ENCODE peak calls at places on chromosomes 7 and 10, in ten cellular contexts. One of them, this sample, is unnamed.

GRCh38 chr10:72834183-72834825 is 59.2 kb upstream of the OIT3 start:
- DNase-seq in ovary: peak
- DNase-seq in naive B cell: peak
- DNase-seq in NCI-H2081: peak
- DNase-seq in stimulated activated CD4-positive, alpha-beta T cell treated with anti-CD3 and anti-CD28 coated beads, Interleukin-1b, Interleukin-23, amount 100 ng/mL, for 24 hours: peak
- DNase-seq in colonic mucosa: peak
- DNase-seq in NCI-H2029 treated with DMSO at 0.1 percent for 48 hours: peak
- DNase-seq in NCI-H1417: peak
- DNase-seq in Caki2: peak
- DNase-seq in IMR-90: peak
- DNase-seq in this sample: peak

GRCh38 chr10:71629131-71629530 is 90.4 kb downstream of the C10orf105 start:
- DNase-seq in ovary: no peak
- DNase-seq in NCI-H1417: no peak
- DNase-seq in NCI-H2029 treated with DMSO at 0.1 percent for 48 hours: no peak
- DNase-seq in colonic mucosa: no peak
- DNase-seq in Caki2: no peak
- DNase-seq in naive B cell: no peak
- DNase-seq in NCI-H2081: no peak
- DNase-seq in IMR-90: no peak
- DNase-seq in stimulated activated CD4-positive, alpha-beta T cell treated with anti-CD3 and anti-CD28 coated beads, Interleukin-1b, Interleukin-23, amount 100 ng/mL, for 24 hours: no peak
- DNase-seq in this sample: no peak

GRCh38 chr7:90625562-90625961 is 29.4 kb downstream of the CDK14 start:
- DNase-seq in IMR-90: peak
- DNase-seq in NCI-H2081: no peak
- DNase-seq in colonic mucosa: peak
- DNase-seq in stimulated activated CD4-positive, alpha-beta T cell treated with anti-CD3 and anti-CD28 coated beads, Interleukin-1b, Interleukin-23, amount 100 ng/mL, for 24 hours: no peak
- DNase-seq in NCI-H2029 treated with DMSO at 0.1 percent for 48 hours: peak
- DNase-seq in Caki2: peak
- DNase-seq in NCI-H1417: peak
- DNase-seq in naive B cell: no peak
- DNase-seq in ovary: peak
- DNase-seq in this sample: no peak

GRCh38 chr10:84114088-84114667 is 25.1 kb upstream of the GHITM start:
- DNase-seq in ovary: no peak
- DNase-seq in Caki2: no peak
- DNase-seq in colonic mucosa: no peak
- DNase-seq in naive B cell: no peak
- DNase-seq in NCI-H2081: no peak
- DNase-seq in NCI-H2029 treated with DMSO at 0.1 percent for 48 hours: no peak
- DNase-seq in IMR-90: no peak
- DNase-seq in stimulated activated CD4-positive, alpha-beta T cell treated with anti-CD3 and anti-CD28 coated beads, Interleukin-1b, Interleukin-23, amount 100 ng/mL, for 24 hours: no peak
- DNase-seq in NCI-H1417: no peak
- DNase-seq in this sample: no peak

GRCh38 chr7:2937701-2938513 is 93.8 kb upstream of the GNA12 start:
- DNase-seq in stimulated activated CD4-positive, alpha-beta T cell treated with anti-CD3 and anti-CD28 coated beads, Interleukin-1b, Interleukin-23, amount 100 ng/mL, for 24 hours: no peak
- DNase-seq in NCI-H2029 treated with DMSO at 0.1 percent for 48 hours: no peak
- DNase-seq in NCI-H1417: no peak
- DNase-seq in Caki2: no peak
- DNase-seq in IMR-90: no peak
- DNase-seq in NCI-H2081: no peak
- DNase-seq in naive B cell: no peak
- DNase-seq in ovary: no peak
- DNase-seq in colonic mucosa: no peak
- DNase-seq in this sample: no peak

GRCh38 chr10:33716461-33717267 is 382.2 kb upstream of the NRP1 start:
- DNase-seq in stimulated activated CD4-positive, alpha-beta T cell treated with anti-CD3 and anti-CD28 coated beads, Interleukin-1b, Interleukin-23, amount 100 ng/mL, for 24 hours: no peak
- DNase-seq in NCI-H2081: no peak
- DNase-seq in naive B cell: no peak
- DNase-seq in NCI-H1417: no peak
- DNase-seq in ovary: no peak
- DNase-seq in NCI-H2029 treated with DMSO at 0.1 percent for 48 hours: no peak
- DNase-seq in colonic mucosa: no peak
- DNase-seq in IMR-90: no peak
- DNase-seq in Caki2: no peak
- DNase-seq in this sample: no peak

GRCh38 chr10:31708513-31708912 is 220.1 kb downstream of the ARHGAP12 start:
- DNase-seq in IMR-90: no peak
- DNase-seq in Caki2: no peak
- DNase-seq in colonic mucosa: no peak
- DNase-seq in NCI-H2029 treated with DMSO at 0.1 percent for 48 hours: no peak
- DNase-seq in naive B cell: no peak
- DNase-seq in ovary: no peak
- DNase-seq in NCI-H2081: no peak
- DNase-seq in stimulated activated CD4-positive, alpha-beta T cell treated with anti-CD3 and anti-CD28 coated beads, Interleukin-1b, Interleukin-23, amount 100 ng/mL, for 24 hours: no peak
- DNase-seq in NCI-H1417: no peak
- DNase-seq in this sample: no peak

GRCh38 chr7:121420976-121421375 is 24.9 kb upstream of the FAM3C start:
- DNase-seq in naive B cell: no peak
- DNase-seq in Caki2: no peak
- DNase-seq in ovary: no peak
- DNase-seq in IMR-90: no peak
- DNase-seq in NCI-H2081: no peak
- DNase-seq in stimulated activated CD4-positive, alpha-beta T cell treated with anti-CD3 and anti-CD28 coated beads, Interleukin-1b, Interleukin-23, amount 100 ng/mL, for 24 hours: no peak
- DNase-seq in NCI-H1417: no peak
- DNase-seq in NCI-H2029 treated with DMSO at 0.1 percent for 48 hours: no peak
- DNase-seq in colonic mucosa: peak
- DNase-seq in this sample: peak

GRCh38 chr10:76881477-76882220 is 756.0 kb downstream of the KCNMA1 start:
- DNase-seq in IMR-90: peak
- DNase-seq in NCI-H2029 treated with DMSO at 0.1 percent for 48 hours: no peak
- DNase-seq in Caki2: no peak
- DNase-seq in ovary: no peak
- DNase-seq in colonic mucosa: no peak
- DNase-seq in naive B cell: no peak
- DNase-seq in NCI-H1417: no peak
- DNase-seq in NCI-H2081: no peak
- DNase-seq in stimulated activated CD4-positive, alpha-beta T cell treated with anti-CD3 and anti-CD28 coated beads, Interleukin-1b, Interleukin-23, amount 100 ng/mL, for 24 hours: no peak
- DNase-seq in this sample: no peak

GRCh38 chr10:7432884-7433726 is 22.3 kb upstream of the SFMBT2 start:
- DNase-seq in naive B cell: no peak
- DNase-seq in NCI-H2081: peak
- DNase-seq in ovary: no peak
- DNase-seq in NCI-H2029 treated with DMSO at 0.1 percent for 48 hours: no peak
- DNase-seq in Caki2: no peak
- DNase-seq in stimulated activated CD4-positive, alpha-beta T cell treated with anti-CD3 and anti-CD28 coated beads, Interleukin-1b, Interleukin-23, amount 100 ng/mL, for 24 hours: no peak
- DNase-seq in NCI-H1417: peak
- DNase-seq in IMR-90: no peak
- DNase-seq in colonic mucosa: no peak
- DNase-seq in this sample: no peak

GRCh38 chr10:124734311-124735166 is 9.6 kb downstream of the FAM53B start:
- DNase-seq in stimulated activated CD4-positive, alpha-beta T cell treated with anti-CD3 and anti-CD28 coated beads, Interleukin-1b, Interleukin-23, amount 100 ng/mL, for 24 hours: no peak
- DNase-seq in naive B cell: peak
- DNase-seq in ovary: no peak
- DNase-seq in NCI-H2081: no peak
- DNase-seq in NCI-H2029 treated with DMSO at 0.1 percent for 48 hours: no peak
- DNase-seq in IMR-90: no peak
- DNase-seq in NCI-H1417: no peak
- DNase-seq in Caki2: no peak
- DNase-seq in colonic mucosa: no peak
- DNase-seq in this sample: no peak

GRCh38 chr7:66905689-66906088 is 15.3 kb upstream of the TMEM248 start:
- DNase-seq in naive B cell: no peak
- DNase-seq in stimulated activated CD4-positive, alpha-beta T cell treated with anti-CD3 and anti-CD28 coated beads, Interleukin-1b, Interleukin-23, amount 100 ng/mL, for 24 hours: no peak
- DNase-seq in IMR-90: no peak
- DNase-seq in NCI-H2029 treated with DMSO at 0.1 percent for 48 hours: no peak
- DNase-seq in NCI-H1417: no peak
- DNase-seq in colonic mucosa: no peak
- DNase-seq in Caki2: no peak
- DNase-seq in ovary: no peak
- DNase-seq in NCI-H2081: no peak
- DNase-seq in this sample: no peak

GRCh38 chr7:31058122-31058521 is 6.0 kb downstream of the ADCYAP1R1 start:
- DNase-seq in NCI-H2029 treated with DMSO at 0.1 percent for 48 hours: no peak
- DNase-seq in colonic mucosa: no peak
- DNase-seq in stimulated activated CD4-positive, alpha-beta T cell treated with anti-CD3 and anti-CD28 coated beads, Interleukin-1b, Interleukin-23, amount 100 ng/mL, for 24 hours: no peak
- DNase-seq in NCI-H1417: no peak
- DNase-seq in naive B cell: no peak
- DNase-seq in NCI-H2081: no peak
- DNase-seq in IMR-90: peak
- DNase-seq in ovary: no peak
- DNase-seq in Caki2: no peak
- DNase-seq in this sample: no peak

GRCh38 chr7:55130554-55131198 is 111.9 kb downstream of the EGFR start:
- DNase-seq in stimulated activated CD4-positive, alpha-beta T cell treated with anti-CD3 and anti-CD28 coated beads, Interleukin-1b, Interleukin-23, amount 100 ng/mL, for 24 hours: no peak
- DNase-seq in IMR-90: peak
- DNase-seq in NCI-H1417: no peak
- DNase-seq in naive B cell: no peak
- DNase-seq in colonic mucosa: no peak
- DNase-seq in NCI-H2081: no peak
- DNase-seq in Caki2: peak
- DNase-seq in ovary: peak
- DNase-seq in NCI-H2029 treated with DMSO at 0.1 percent for 48 hours: no peak
- DNase-seq in this sample: no peak

GRCh38 chr10:93468532-93469213 is 13.5 kb downstream of the MYOF start:
- DNase-seq in IMR-90: peak
- DNase-seq in stimulated activated CD4-positive, alpha-beta T cell treated with anti-CD3 and anti-CD28 coated beads, Interleukin-1b, Interleukin-23, amount 100 ng/mL, for 24 hours: no peak
- DNase-seq in ovary: no peak
- DNase-seq in NCI-H2081: no peak
- DNase-seq in colonic mucosa: no peak
- DNase-seq in Caki2: peak
- DNase-seq in naive B cell: no peak
- DNase-seq in NCI-H2029 treated with DMSO at 0.1 percent for 48 hours: no peak
- DNase-seq in NCI-H1417: no peak
- DNase-seq in this sample: no peak